ENCODE peak calls at places on chromosomes 12 and 14, in nine cellular contexts. X, A, H, K, S, U, Z, M and I are unnamed samples.

GRCh38 chr12:51593539-51593938 is 2.5 kb downstream of the SCN8A start:
- DNase-seq in X (peak; percentile 18), A (no peak), H (no peak), K (peak; percentile 74), S (peak; percentile 32), U (peak; percentile 14), Z (no peak), M (no peak), I (no peak)

GRCh38 chr14:54890794-54891193 is 11.8 kb downstream of the GCH1 start:
- DNase-seq in X (no peak), A (no peak), H (no peak), K (no peak), S (no peak), U (no peak), Z (no peak), M (no peak), I (no peak)

GRCh38 chr12:14560904-14561574 is 6.6 kb downstream of the PLBD1 start:
- DNase-seq in X (no peak), A (no peak), H (no peak), K (no peak), S (no peak), U (no peak), Z (no peak), M (no peak), I (no peak)

GRCh38 chr12:121767525-121768016 is 25.9 kb downstream of the RHOF start:
- DNase-seq in X (no peak), A (no peak), H (no peak), K (no peak), S (no peak), U (peak; percentile 84), Z (no peak), M (no peak), I (peak; percentile 87)

GRCh38 chr14:79193689-79194477 is 1017.4 kb downstream of the DIO2 start:
- DNase-seq in X (no peak), A (no peak), H (no peak), K (no peak), S (no peak), U (no peak), Z (no peak), M (no peak), I (no peak)

GRCh38 chr14:76863724-76864407 is 37.7 kb downstream of the LRRC74A start:
- DNase-seq in X (no peak), A (no peak), H (no peak), K (no peak), S (no peak), U (no peak), Z (no peak), M (no peak), I (no peak)

GRCh38 chr14:24094839-24095195 is 706 bp downstream of the PCK2 start:
- DNase-seq in X (no peak), A (no peak), H (no peak), K (no peak), S (no peak), U (no peak), Z (no peak), M (no peak), I (no peak)

GRCh38 chr12:121857322-121858246 is 1.1 kb downstream of the HPD start:
- DNase-seq in X (no peak), A (no peak), H (no peak), K (no peak), S (no peak), U (no peak), Z (no peak), M (no peak), I (no peak)

GRCh38 chr14:50532502-50533313 is at the start of gene MAP4K5:
- DNase-seq in X (peak; percentile 91), A (peak; percentile 62), H (peak; percentile 65), K (peak; percentile 96), S (peak; percentile 64), U (peak; percentile 91), Z (peak; percentile 81), M (peak; percentile 94), I (peak; percentile 97)

GRCh38 chr14:102248121-102248520 is 56.8 kb downstream of the MOK start:
- DNase-seq in X (no peak), A (no peak), H (no peak), K (no peak), S (no peak), U (no peak), Z (no peak), M (no peak), I (no peak)

GRCh38 chr12:102995372-102995771 is 37.9 kb downstream of the ASCL1 start:
- DNase-seq in X (no peak), A (no peak), H (no peak), K (no peak), S (no peak), U (no peak), Z (no peak), M (no peak), I (no peak)

GRCh38 chr12:109463776-109464175 is 13.3 kb downstream of the KCTD10 start:
- DNase-seq in X (no peak), A (no peak), H (no peak), K (no peak), S (no peak), U (no peak), Z (no peak), M (no peak), I (peak; percentile 78)

GRCh38 chr12:42780671-42781070 is 191.1 kb upstream of the PRICKLE1 start:
- DNase-seq in X (no peak), A (no peak), H (no peak), K (no peak), S (no peak), U (no peak), Z (no peak), M (no peak), I (no peak)

GRCh38 chr14:95065411-95065810 is 91.9 kb downstream of the DICER1 start:
- DNase-seq in X (no peak), A (no peak), H (no peak), K (no peak), S (no peak), U (no peak), Z (no peak), M (peak; percentile 23), I (no peak)

GRCh38 chr14:105839425-105840265 is 313.3 kb downstream of the TMEM121 start:
- DNase-seq in X (no peak), A (no peak), H (no peak), K (no peak), S (no peak), U (no peak), Z (no peak), M (no peak), I (no peak)

GRCh38 chr12:131194166-131194565 is 240.5 kb downstream of the ADGRD1 start:
- DNase-seq in X (no peak), A (no peak), H (no peak), K (no peak), S (no peak), U (no peak), Z (no peak), M (no peak), I (no peak)

GRCh38 chr12:560666-561065 is 100.9 kb downstream of the B4GALNT3 start:
- DNase-seq in X (no peak), A (no peak), H (no peak), K (no peak), S (no peak), U (no peak), Z (no peak), M (no peak), I (no peak)

GRCh38 chr12:106145539-106146447 is 7.0 kb upstream of the NUAK1 start:
- DNase-seq in X (no peak), A (no peak), H (no peak), K (no peak), S (no peak), U (no peak), Z (no peak), M (no peak), I (no peak)

GRCh38 chr12:64679487-64679983 is 69.2 kb downstream of the RASSF3 start:
- DNase-seq in X (peak; percentile 58), A (peak; percentile 82), H (no peak), K (no peak), S (no peak), U (no peak), Z (peak; percentile 44), M (peak; percentile 73), I (peak; percentile 92)